ENCODE peak calls at places on chromosomes 2 and 18, in five cellular contexts. One of them, this sample, is unnamed. For H3K4me1 and H3K27me3, the result is how much of the 10 kb centered on the place peaks cover.

GRCh38 chr2:30282081-30282480 is 50.7 kb downstream of the LBH start:
- DNase-seq in heart left ventricle: no peak
- DNase-seq in GM23248: no peak
- DNase-seq in left lung: no peak
- DNase-seq in lower lobe of right lung: no peak
- DNase-seq in this sample: peak

GRCh38 chr18:23021625-23022024 is 88.5 kb downstream of the RBBP8 start:
- DNase-seq in lower lobe of right lung: no peak
- DNase-seq in GM23248: no peak
- DNase-seq in heart left ventricle: no peak
- DNase-seq in left lung: no peak
- DNase-seq in this sample: no peak

GRCh38 chr2:66433945-66434678 is 813 bp upstream of the MEIS1 start:
- DNase-seq in heart left ventricle: peak
- DNase-seq in lower lobe of right lung: peak
- DNase-seq in left lung: peak
- DNase-seq in GM23248: peak
- DNase-seq in this sample: peak

GRCh38 chr18:35458677-35459441 is 38.9 kb downstream of the INO80C start:
- DNase-seq in lower lobe of right lung: peak
- DNase-seq in heart left ventricle: peak
- DNase-seq in left lung: peak
- DNase-seq in GM23248: peak
- DNase-seq in this sample: peak

GRCh38 chr2:220001693-220002260 is 374.3 kb downstream of the SLC4A3 start:
- DNase-seq in left lung: no peak
- DNase-seq in lower lobe of right lung: no peak
- DNase-seq in GM23248: peak
- DNase-seq in heart left ventricle: no peak
- DNase-seq in this sample: no peak

GRCh38 chr2:82525744-82526143 is 1933.3 kb downstream of the SUCLG1 start:
- DNase-seq in heart left ventricle: no peak
- DNase-seq in GM23248: no peak
- DNase-seq in left lung: no peak
- DNase-seq in lower lobe of right lung: no peak
- DNase-seq in this sample: no peak

GRCh38 chr2:229431331-229431954 is 160.4 kb upstream of the PID1 start:
- DNase-seq in heart left ventricle: no peak
- DNase-seq in left lung: no peak
- DNase-seq in lower lobe of right lung: no peak
- DNase-seq in GM23248: peak
- DNase-seq in this sample: no peak

GRCh38 chr2:173058097-173058496 is 17.5 kb upstream of the MAP3K20 start:
- DNase-seq in lower lobe of right lung: no peak
- DNase-seq in left lung: no peak
- DNase-seq in heart left ventricle: no peak
- DNase-seq in GM23248: peak
- DNase-seq in this sample: no peak

GRCh38 chr18:9380571-9381390 is 46.2 kb downstream of the TWSG1 start:
- DNase-seq in GM23248: peak
- DNase-seq in left lung: no peak
- DNase-seq in heart left ventricle: no peak
- DNase-seq in lower lobe of right lung: no peak
- DNase-seq in this sample: no peak

GRCh38 chr2:75277111-75277510 is 77.8 kb upstream of the TACR1 start:
- DNase-seq in lower lobe of right lung: no peak
- DNase-seq in heart left ventricle: no peak
- DNase-seq in GM23248: peak
- DNase-seq in left lung: no peak
- DNase-seq in this sample: no peak

GRCh38 chr2:188787661-188788044 is 186.5 kb upstream of the COL3A1 start:
- DNase-seq in GM23248: peak
- DNase-seq in left lung: no peak
- DNase-seq in heart left ventricle: no peak
- DNase-seq in lower lobe of right lung: no peak
- DNase-seq in this sample: no peak

GRCh38 chr2:70258532-70258875 is 567 bp downstream of the PCYOX1 start:
- DNase-seq in lower lobe of right lung: no peak
- DNase-seq in heart left ventricle: peak
- DNase-seq in GM23248: peak
- DNase-seq in left lung: peak
- DNase-seq in this sample: peak

GRCh38 chr2:14756122-14756541 is 123.6 kb downstream of the LRATD1 start:
- DNase-seq in heart left ventricle: no peak
- DNase-seq in lower lobe of right lung: no peak
- DNase-seq in GM23248: peak
- DNase-seq in left lung: no peak
- DNase-seq in this sample: no peak

GRCh38 chr2:84424152-84424551 is 34.9 kb downstream of the SUCLG1 start:
- DNase-seq in lower lobe of right lung: no peak
- DNase-seq in heart left ventricle: no peak
- DNase-seq in left lung: no peak
- DNase-seq in GM23248: peak
- DNase-seq in this sample: no peak

GRCh38 chr2:38074775-38075435 is 1.0 kb downstream of the CYP1B1 start:
- DNase-seq in GM23248: peak
- DNase-seq in lower lobe of right lung: peak
- DNase-seq in left lung: peak
- DNase-seq in heart left ventricle: no peak
- DNase-seq in this sample: peak

GRCh38 chr2:240999001-240999791 is 778 bp downstream of the SNED1 start:
- DNase-seq in left lung: peak
- DNase-seq in GM23248: peak
- DNase-seq in lower lobe of right lung: peak
- DNase-seq in heart left ventricle: peak
- DNase-seq in this sample: peak

GRCh38 chr2:28751956-28752607 is 452 bp downstream of the PPP1CB start:
- DNase-seq in left lung: no peak
- DNase-seq in heart left ventricle: no peak
- DNase-seq in lower lobe of right lung: no peak
- DNase-seq in GM23248: peak
- DNase-seq in this sample: no peak

GRCh38 chr2:28754321-28754720 is 2.7 kb downstream of the PPP1CB start:
- DNase-seq in lower lobe of right lung: no peak
- DNase-seq in left lung: no peak
- DNase-seq in GM23248: peak
- DNase-seq in heart left ventricle: no peak
- DNase-seq in this sample: no peak

GRCh38 chr2:28752608-28752984 is 966 bp downstream of the PPP1CB start:
- DNase-seq in heart left ventricle: no peak
- DNase-seq in GM23248: no peak
- DNase-seq in lower lobe of right lung: no peak
- DNase-seq in left lung: no peak
- DNase-seq in this sample: no peak

GRCh38 chr2:28753043-28753683 is 1.5 kb downstream of the PPP1CB start:
- DNase-seq in left lung: no peak
- DNase-seq in heart left ventricle: peak
- DNase-seq in GM23248: peak
- DNase-seq in lower lobe of right lung: peak
- DNase-seq in this sample: peak

DNA sequence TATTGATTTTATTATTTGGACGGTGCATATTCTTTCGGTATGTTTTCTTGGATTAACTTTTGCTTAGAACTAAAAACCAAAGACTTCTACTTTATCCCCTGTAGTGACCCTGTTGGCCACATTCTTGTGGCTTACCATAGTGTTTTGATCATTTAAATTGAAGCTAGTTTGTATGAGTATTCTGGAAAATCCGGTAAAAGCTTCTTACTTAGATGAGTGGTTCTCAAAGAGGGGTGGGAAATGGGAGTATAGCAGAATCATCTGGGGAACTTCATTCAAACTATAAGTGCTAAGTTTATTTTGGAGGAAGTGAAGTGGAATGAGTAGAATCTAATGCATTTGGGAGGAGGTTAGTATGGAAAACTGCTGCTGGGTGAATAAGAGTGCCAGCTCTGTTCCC is 3.8 kb downstream of the PPP1CB start:
- DNase-seq in GM23248: peak
- DNase-seq in heart left ventricle: no peak
- DNase-seq in lower lobe of right lung: no peak
- DNase-seq in left lung: no peak
- DNase-seq in this sample: no peak
- H3K4me1 ChIP-seq in GM23248: under half
- H3K4me1 ChIP-seq in heart left ventricle: half or more
- H3K4me1 ChIP-seq in lower lobe of right lung: half or more
- H3K4me1 ChIP-seq in left lung: half or more
- H3K4me1 ChIP-seq in this sample: under half

DNA sequence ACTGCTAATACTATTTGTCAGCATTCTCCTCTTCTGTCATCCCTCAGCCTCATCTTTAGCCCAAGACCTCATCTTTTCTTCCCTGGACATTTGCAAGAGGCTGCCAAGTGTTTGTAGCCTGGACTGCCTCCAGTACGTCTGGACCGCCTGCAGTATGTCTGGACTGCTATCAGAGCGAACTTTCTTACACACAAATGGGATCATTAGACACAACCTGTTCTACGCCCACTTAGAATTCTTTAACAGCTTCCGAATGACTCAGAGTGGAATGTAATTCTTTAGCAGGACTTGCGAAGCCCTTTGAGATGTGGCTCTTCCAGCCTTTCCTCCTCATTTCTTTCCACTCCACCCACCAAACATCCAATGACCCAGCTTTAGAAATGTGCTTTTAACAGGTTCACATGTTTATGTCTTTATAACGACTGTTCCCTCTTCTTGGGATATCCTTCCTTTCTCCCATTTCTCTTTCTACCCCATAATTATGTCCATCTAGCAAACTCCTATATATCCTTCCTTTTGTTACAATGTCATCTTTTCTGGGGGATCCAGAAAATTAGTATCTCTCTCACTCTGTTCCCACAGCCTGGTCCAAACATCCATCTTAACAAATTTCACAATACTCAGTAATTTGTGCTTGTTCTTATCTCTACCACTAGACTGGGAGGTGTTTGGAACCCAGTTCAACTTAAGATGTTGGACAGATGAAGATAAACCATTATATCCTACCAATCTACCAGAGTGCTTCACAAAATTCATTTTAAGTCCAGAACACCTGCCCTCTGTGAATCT is 171.3 kb upstream of the PGAP1 start:
- DNase-seq in GM23248: peak
- DNase-seq in left lung: no peak
- DNase-seq in lower lobe of right lung: no peak
- DNase-seq in heart left ventricle: peak
- DNase-seq in this sample: no peak
- H3K27ac ChIP-seq in GM23248: no peak
- H3K27ac ChIP-seq in left lung: no peak
- H3K27ac ChIP-seq in lower lobe of right lung: no peak
- H3K27ac ChIP-seq in heart left ventricle: no peak
- H3K27ac ChIP-seq in this sample: no peak

GRCh38 chr2:120515759-120516295 is 169.9 kb downstream of the INHBB start:
- DNase-seq in heart left ventricle: no peak
- DNase-seq in lower lobe of right lung: no peak
- DNase-seq in left lung: no peak
- DNase-seq in GM23248: no peak
- DNase-seq in this sample: no peak

GRCh38 chr2:120518819-120519218 is 172.9 kb downstream of the INHBB start:
- DNase-seq in GM23248: no peak
- DNase-seq in heart left ventricle: no peak
- DNase-seq in lower lobe of right lung: no peak
- DNase-seq in left lung: no peak
- DNase-seq in this sample: no peak

GRCh38 chr2:120514521-120514920 is 168.6 kb downstream of the INHBB start:
- DNase-seq in lower lobe of right lung: no peak
- DNase-seq in GM23248: no peak
- DNase-seq in heart left ventricle: no peak
- DNase-seq in left lung: no peak
- DNase-seq in this sample: no peak

GRCh38 chr2:120517790-120518469 is 172.0 kb downstream of the INHBB start:
- DNase-seq in GM23248: no peak
- DNase-seq in lower lobe of right lung: no peak
- DNase-seq in heart left ventricle: no peak
- DNase-seq in left lung: no peak
- DNase-seq in this sample: no peak

GRCh38 chr2:120516323-120517314 is 170.7 kb downstream of the INHBB start:
- DNase-seq in GM23248: no peak
- DNase-seq in lower lobe of right lung: no peak
- DNase-seq in heart left ventricle: no peak
- DNase-seq in left lung: no peak
- DNase-seq in this sample: no peak
- H3K27me3 ChIP-seq in GM23248: under half
- H3K27me3 ChIP-seq in lower lobe of right lung: under half
- H3K27me3 ChIP-seq in heart left ventricle: under half
- H3K27me3 ChIP-seq in left lung: under half
- H3K27me3 ChIP-seq in this sample: under half

GRCh38 chr2:65355190-65355831 is 77.1 kb downstream of the SPRED2 start:
- DNase-seq in lower lobe of right lung: no peak
- DNase-seq in heart left ventricle: no peak
- DNase-seq in GM23248: peak
- DNase-seq in left lung: no peak
- DNase-seq in this sample: no peak

GRCh38 chr2:65358690-65359400 is 73.6 kb downstream of the SPRED2 start:
- DNase-seq in heart left ventricle: no peak
- DNase-seq in GM23248: peak
- DNase-seq in lower lobe of right lung: no peak
- DNase-seq in left lung: no peak
- DNase-seq in this sample: no peak

GRCh38 chr2:65357095-65357958 is 75.1 kb downstream of the SPRED2 start:
- DNase-seq in lower lobe of right lung: no peak
- DNase-seq in heart left ventricle: no peak
- DNase-seq in GM23248: no peak
- DNase-seq in left lung: no peak
- DNase-seq in this sample: no peak

GRCh38 chr2:65360441-65360840 is 72.0 kb downstream of the SPRED2 start:
- DNase-seq in GM23248: no peak
- DNase-seq in lower lobe of right lung: no peak
- DNase-seq in heart left ventricle: no peak
- DNase-seq in left lung: no peak
- DNase-seq in this sample: no peak

DNA sequence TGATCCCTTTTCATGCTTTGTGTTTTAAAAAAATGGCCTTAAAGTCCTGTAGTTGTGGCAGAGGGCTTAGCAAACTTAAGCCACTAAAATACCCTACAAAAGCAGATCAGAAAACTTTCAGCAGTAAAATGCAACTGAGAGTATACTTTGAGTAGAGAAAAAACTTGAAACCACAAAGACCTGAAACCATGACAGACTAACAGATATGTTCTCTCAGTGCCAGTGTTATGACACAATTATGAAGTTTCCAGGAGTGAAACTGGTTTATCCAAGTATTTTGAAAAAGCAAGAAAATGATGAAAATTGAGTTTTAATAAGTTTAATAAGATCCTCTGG is 74.5 kb downstream of the SPRED2 start:
- DNase-seq in left lung: no peak
- DNase-seq in GM23248: peak
- DNase-seq in lower lobe of right lung: no peak
- DNase-seq in heart left ventricle: no peak
- DNase-seq in this sample: no peak
- H3K4me1 ChIP-seq in left lung: under half
- H3K4me1 ChIP-seq in GM23248: half or more
- H3K4me1 ChIP-seq in lower lobe of right lung: under half
- H3K4me1 ChIP-seq in heart left ventricle: under half
- H3K4me1 ChIP-seq in this sample: under half

GRCh38 chr2:18745431-18746272 is 156.3 kb upstream of the NT5C1B start:
- DNase-seq in heart left ventricle: no peak
- DNase-seq in lower lobe of right lung: no peak
- DNase-seq in left lung: no peak
- DNase-seq in GM23248: no peak
- DNase-seq in this sample: no peak
- H3K27ac ChIP-seq in heart left ventricle: no peak
- H3K27ac ChIP-seq in lower lobe of right lung: no peak
- H3K27ac ChIP-seq in left lung: no peak
- H3K27ac ChIP-seq in GM23248: no peak
- H3K27ac ChIP-seq in this sample: no peak

This sample was measured in endodermal cell.